ENCODE peak calls at places on chromosomes 2 and 18, in ten cellular contexts. H is Peyer's patch, J is transverse colon, E is kidney epithelial cell, F is fibroblast of lung, K is PC-9, M is ovary, P is HCT116, C is fibroblast of pulmonary artery, T is brain microvascular endothelial cell. S is an unnamed sample.

GRCh38 chr2:229704231-229704630 is 10.1 kb downstream of the DNER start:
- DNase-seq in H (no peak), J (no peak), E (no peak), F (no peak), K (no peak), M (no peak), P (no peak), C (no peak), T (no peak), S (no peak)

GRCh38 chr18:58025733-58026132 is 18.3 kb upstream of the NEDD4L start:
- DNase-seq in H (no peak), J (no peak), E (no peak), F (peak), K (no peak), M (no peak), P (no peak), C (no peak), T (no peak), S (no peak)

GRCh38 chr18:24503182-24503581 is 42.7 kb downstream of the HRH4 start:
- DNase-seq in H (no peak), J (no peak), E (no peak), F (no peak), K (no peak), M (no peak), P (no peak), C (no peak), T (no peak), S (no peak)

GRCh38 chr2:108268001-108268400 is 20.7 kb upstream of the SULT1C2 start:
- DNase-seq in H (no peak), J (no peak), E (peak), F (peak), K (no peak), M (no peak), P (no peak), C (peak), T (peak), S (no peak)

GRCh38 chr2:27086722-27087446 is at the start of gene KHK:
- DNase-seq in H (peak), J (peak), E (no peak), F (peak), K (peak), M (peak), P (no peak), C (no peak), T (no peak), S (no peak)

GRCh38 chr2:223880779-223881178 is 43.4 kb upstream of the AP1S3 start:
- DNase-seq in H (no peak), J (no peak), E (no peak), F (no peak), K (no peak), M (no peak), P (no peak), C (no peak), T (no peak), S (no peak)

GRCh38 chr2:174158003-174158402 is 90.3 kb downstream of the OLA1 start:
- DNase-seq in H (no peak), J (peak), E (no peak), F (no peak), K (no peak), M (no peak), P (peak), C (peak), T (peak), S (no peak)

GRCh38 chr2:101305492-101306123 is 2.9 kb downstream of the RNF149 start:
- DNase-seq in H (no peak), J (no peak), E (no peak), F (peak), K (no peak), M (no peak), P (no peak), C (peak), T (peak), S (no peak)

GRCh38 chr2:127683766-127684165 is 8.4 kb upstream of the LIMS2 start:
- DNase-seq in H (no peak), J (no peak), E (no peak), F (peak), K (no peak), M (no peak), P (no peak), C (no peak), T (no peak), S (no peak)

GRCh38 chr2:173124441-173124840 is 48.8 kb downstream of the MAP3K20 start:
- DNase-seq in H (no peak), J (no peak), E (peak), F (peak), K (peak), M (no peak), P (no peak), C (peak), T (no peak), S (no peak)

GRCh38 chr2:96399342-96400048 is 63.9 kb downstream of the NCAPH start:
- DNase-seq in H (no peak), J (no peak), E (no peak), F (no peak), K (no peak), M (no peak), P (no peak), C (no peak), T (no peak), S (no peak)

GRCh38 chr18:51028201-51028805 is 1.7 kb upstream of the SMAD4 start:
- DNase-seq in H (no peak), J (peak), E (no peak), F (peak), K (peak), M (no peak), P (peak), C (no peak), T (no peak), S (no peak)

GRCh38 chr2:158315000-158315399 is 141.6 kb downstream of the CCDC148 start:
- DNase-seq in H (no peak), J (no peak), E (no peak), F (no peak), K (no peak), M (no peak), P (no peak), C (no peak), T (no peak), S (no peak)

GRCh38 chr2:24918326-24919099 is 1.5 kb downstream of the ADCY3 start:
- DNase-seq in H (no peak), J (no peak), E (no peak), F (no peak), K (no peak), M (no peak), P (no peak), C (no peak), T (no peak), S (no peak)

GRCh38 chr18:78596794-78597193 is 382.8 kb upstream of the SALL3 start:
- DNase-seq in H (no peak), J (no peak), E (no peak), F (peak), K (no peak), M (no peak), P (no peak), C (no peak), T (no peak), S (no peak)

GRCh38 chr2:45134014-45134413 is 124.8 kb upstream of the SIX2 start:
- DNase-seq in H (no peak), J (no peak), E (no peak), F (no peak), K (no peak), M (no peak), P (no peak), C (peak), T (no peak), S (no peak)

GRCh38 chr2:158795110-158795924 is at the start of gene DAPL1:
- DNase-seq in H (no peak), J (peak), E (no peak), F (no peak), K (peak), M (no peak), P (no peak), C (no peak), T (no peak), S (no peak)

GRCh38 chr2:32773409-32773808 is 145.6 kb downstream of the TTC27 start:
- DNase-seq in H (no peak), J (no peak), E (no peak), F (no peak), K (no peak), M (no peak), P (no peak), C (no peak), T (no peak), S (no peak)

GRCh38 chr2:200590090-200590489 is 4.3 kb downstream of the AOX1 start:
- DNase-seq in H (no peak), J (no peak), E (no peak), F (no peak), K (no peak), M (peak), P (no peak), C (peak), T (no peak), S (no peak)

GRCh38 chr18:2515908-2516625 is 55.2 kb downstream of the METTL4 start:
- DNase-seq in H (no peak), J (no peak), E (peak), F (peak), K (peak), M (no peak), P (peak), C (peak), T (peak), S (no peak)

GRCh38 chr2:164778723-164779122 is 62.9 kb downstream of the COBLL1 start:
- DNase-seq in H (no peak), J (no peak), E (no peak), F (no peak), K (no peak), M (no peak), P (no peak), C (no peak), T (no peak), S (no peak)

GRCh38 chr18:49321800-49322461 is 138.5 kb downstream of the DYM start:
- DNase-seq in H (no peak), J (no peak), E (peak), F (peak), K (no peak), M (no peak), P (no peak), C (peak), T (no peak), S (no peak)

GRCh38 chr18:77749189-77749588 is 499.5 kb downstream of the GALR1 start:
- DNase-seq in H (no peak), J (no peak), E (no peak), F (no peak), K (peak), M (no peak), P (no peak), C (no peak), T (no peak), S (no peak)

GRCh38 chr18:74510770-74511095 is 14.6 kb downstream of the CNDP2 start:
- DNase-seq in H (no peak), J (no peak), E (no peak), F (no peak), K (no peak), M (no peak), P (no peak), C (no peak), T (no peak), S (no peak)
- TF ChIP-seq CTCF in H (no peak), J (no peak), E (no peak), F (no peak), K (no peak), M (no peak), P (no peak), C (no peak), T (no peak), S (no peak)

DNA sequence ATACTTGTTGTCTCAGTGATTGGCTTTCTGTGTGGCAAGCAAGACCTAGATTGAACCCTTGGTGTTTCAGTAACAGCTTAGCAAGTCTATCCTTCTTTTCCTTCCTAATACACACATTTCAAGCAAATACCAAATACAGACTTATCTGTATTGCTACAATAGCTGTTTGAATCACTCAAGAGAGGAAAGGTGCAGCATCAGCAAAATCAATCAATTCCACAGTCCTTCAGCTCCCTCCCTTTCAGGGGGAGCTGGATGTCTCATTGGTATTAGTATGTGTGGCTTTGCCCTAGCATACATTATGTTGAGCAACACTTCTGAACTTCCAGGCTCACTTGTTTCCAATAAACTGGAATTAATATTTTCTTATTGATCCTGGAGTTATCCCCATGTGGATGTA is 323.1 kb downstream of the TMX3 start:
- DNase-seq in H (no peak), J (no peak), E (no peak), F (peak), K (no peak), M (no peak), P (no peak), C (no peak), T (no peak), S (no peak)
- TF ChIP-seq CTCF in H (no peak), J (no peak), E (no peak), F (no peak), K (no peak), M (no peak), P (no peak), C (no peak), T (no peak), S (no peak)

DNA sequence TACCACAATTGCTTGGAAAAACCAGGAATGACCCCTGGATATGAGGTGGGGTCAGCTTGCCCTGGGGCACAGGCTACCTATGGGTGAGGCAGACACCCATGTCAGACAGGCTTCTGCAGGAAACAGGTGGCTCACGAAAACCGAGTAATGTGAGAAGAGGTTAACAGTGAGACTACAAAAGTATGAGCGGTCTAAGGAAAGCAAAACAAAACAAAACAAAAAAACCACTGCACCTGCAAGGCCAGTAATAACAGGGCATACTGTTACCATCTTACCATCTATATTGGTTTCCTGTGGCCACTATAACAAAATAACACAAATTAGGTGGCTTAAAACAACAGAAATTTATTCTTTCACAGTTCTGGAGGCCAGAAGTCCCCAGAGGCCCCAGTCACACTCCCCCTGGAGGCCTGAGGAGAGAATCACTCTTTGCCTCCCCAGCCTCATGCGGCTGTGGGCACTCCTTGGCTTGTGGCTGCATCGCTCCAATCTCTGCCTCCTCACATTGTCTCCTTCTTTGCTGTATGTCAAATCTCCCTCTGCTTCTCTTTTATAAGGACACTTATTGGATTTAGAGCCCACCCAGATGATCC is 86.6 kb upstream of the EPC2 start:
- DNase-seq in H (no peak), J (no peak), E (no peak), F (no peak), K (no peak), M (no peak), P (no peak), C (no peak), T (no peak), S (no peak)
- TF ChIP-seq CTCF in H (no peak), J (no peak), E (no peak), F (no peak), K (no peak), M (no peak), P (peak), C (no peak), T (peak), S (no peak)

GRCh38 chr2:43224131-43224570 is 2.3 kb downstream of the ZFP36L2 start:
- DNase-seq in H (peak), J (peak), E (no peak), F (peak), K (peak), M (peak), P (no peak), C (peak), T (peak), S (peak)
- TF ChIP-seq CTCF in H (peak), J (peak), E (peak), F (peak), K (peak), M (no peak), P (peak), C (peak), T (peak), S (no peak)

GRCh38 chr2:10140841-10141610 is 18.5 kb downstream of the RRM2 start:
- DNase-seq in H (no peak), J (no peak), E (no peak), F (no peak), K (no peak), M (no peak), P (no peak), C (no peak), T (no peak), S (no peak)
- TF ChIP-seq CTCF in H (no peak), J (no peak), E (peak), F (no peak), K (no peak), M (no peak), P (peak), C (no peak), T (peak), S (no peak)

GRCh38 chr2:112959109-112959591 is 18.7 kb upstream of the IL36G start:
- DNase-seq in H (no peak), J (no peak), E (no peak), F (no peak), K (no peak), M (no peak), P (no peak), C (peak), T (no peak), S (no peak)
- TF ChIP-seq CTCF in H (no peak), J (peak), E (no peak), F (no peak), K (peak), M (no peak), P (no peak), C (no peak), T (no peak), S (no peak)

GRCh38 chr18:8868276-8868675 is 162.9 kb downstream of the MTCL1 start:
- DNase-seq in H (no peak), J (no peak), E (no peak), F (no peak), K (no peak), M (no peak), P (no peak), C (no peak), T (no peak), S (no peak)
- TF ChIP-seq CTCF in H (no peak), J (no peak), E (no peak), F (no peak), K (no peak), M (no peak), P (no peak), C (no peak), T (no peak), S (no peak)

DNA sequence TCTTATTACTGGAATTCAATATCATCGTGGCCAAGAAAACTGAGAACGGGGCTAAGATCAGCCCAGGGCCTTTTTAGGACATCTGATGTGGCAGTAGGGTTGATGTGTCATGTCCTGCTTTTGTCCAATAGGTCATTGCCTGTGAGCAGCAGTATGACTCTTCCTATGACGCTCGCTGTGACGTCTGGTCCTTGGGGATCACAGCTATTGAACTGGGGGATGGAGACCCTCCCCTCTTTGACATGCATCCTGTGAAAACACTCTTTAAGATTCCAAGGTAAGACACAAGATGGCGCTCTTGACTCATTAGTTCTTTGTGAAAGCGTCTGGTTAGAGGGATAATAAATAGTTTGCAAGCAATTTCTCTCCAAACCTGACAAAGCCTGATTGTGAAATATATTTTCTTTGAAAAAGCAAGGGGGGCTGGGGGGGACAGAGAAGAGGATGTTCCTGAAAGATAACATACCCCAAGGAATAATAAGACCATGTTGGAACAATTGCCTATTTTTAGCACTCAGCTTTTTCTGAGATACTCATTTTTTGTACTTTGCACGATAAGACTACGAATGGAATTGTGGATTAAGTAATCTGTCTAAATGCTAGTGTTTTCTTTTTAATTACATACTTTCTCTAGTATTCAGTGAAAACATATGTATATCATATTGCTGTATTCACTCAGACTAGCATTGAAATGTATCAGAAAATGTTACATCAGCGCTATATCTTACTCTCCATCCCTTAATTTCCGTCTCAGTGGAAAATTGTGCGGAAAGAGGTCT is 58.1 kb downstream of the MYO3B start:
- DNase-seq in H (no peak), J (no peak), E (no peak), F (peak), K (peak), M (no peak), P (peak), C (peak), T (peak), S (no peak)
- TF ChIP-seq CTCF in H (peak), J (peak), E (peak), F (peak), K (peak), M (no peak), P (peak), C (peak), T (peak), S (no peak)

GRCh38 chr2:97858442-97858841 is 137.3 kb downstream of the TMEM131 start:
- DNase-seq in H (no peak), J (no peak), E (no peak), F (no peak), K (no peak), M (no peak), P (no peak), C (no peak), T (no peak), S (no peak)
- TF ChIP-seq CTCF in H (no peak), J (no peak), E (no peak), F (no peak), K (no peak), M (no peak), P (no peak), C (no peak), T (no peak), S (no peak)

GRCh38 chr2:169089182-169089581 is 19.8 kb downstream of the DHRS9 start:
- DNase-seq in H (no peak), J (no peak), E (no peak), F (no peak), K (no peak), M (no peak), P (no peak), C (no peak), T (no peak), S (no peak)

GRCh38 chr2:169086893-169087467 is 17.6 kb downstream of the DHRS9 start:
- DNase-seq in H (no peak), J (no peak), E (no peak), F (peak), K (no peak), M (no peak), P (no peak), C (no peak), T (no peak), S (no peak)

GRCh38 chr2:169091256-169091655 is 21.9 kb downstream of the DHRS9 start:
- DNase-seq in H (no peak), J (no peak), E (no peak), F (no peak), K (no peak), M (no peak), P (no peak), C (no peak), T (no peak), S (no peak)

GRCh38 chr2:169090133-169090820 is 20.9 kb downstream of the DHRS9 start:
- DNase-seq in H (no peak), J (no peak), E (no peak), F (no peak), K (no peak), M (no peak), P (no peak), C (no peak), T (no peak), S (no peak)

GRCh38 chr2:169087757-169088379 is 18.5 kb downstream of the DHRS9 start:
- DNase-seq in H (no peak), J (no peak), E (no peak), F (no peak), K (no peak), M (no peak), P (no peak), C (no peak), T (no peak), S (no peak)
- TF ChIP-seq CTCF in H (no peak), J (no peak), E (no peak), F (no peak), K (no peak), M (no peak), P (peak), C (no peak), T (no peak), S (no peak)